ENCODE peak calls at places on chromosomes 1 and 21, in seven cellular contexts. L, M, H, E, V, W and D are unnamed samples.

GRCh38 chr1:184298321-184299052 is 88.3 kb upstream of the C1orf21 start:
- DNase-seq in W (no peak), V (no peak), M (no peak), E (no peak), L (peak; percentile 13), H (no peak), D (no peak)

GRCh38 chr1:109935451-109935900 is 24.8 kb downstream of the CSF1 start:
- DNase-seq in W (no peak), L (no peak), E (no peak), H (peak; percentile 10), M (no peak), V (no peak), D (no peak)

GRCh38 chr1:77536813-77537212 is 145.6 kb downstream of the ZZZ3 start:
- DNase-seq in H (no peak), E (peak; percentile 64), V (no peak), L (no peak), M (no peak), W (peak; percentile 97), D (no peak)

GRCh38 chr1:8015036-8015808 is 10.9 kb downstream of the ERRFI1 start:
- DNase-seq in W (no peak), E (peak; percentile 67), L (peak; percentile 13), H (peak; percentile 31), M (peak; percentile 77), V (peak; percentile 75), D (no peak)

GRCh38 chr1:41394918-41395598 is 33.8 kb downstream of the FOXO6 start:
- DNase-seq in H (no peak), W (no peak), E (no peak), V (no peak), M (peak; percentile 25), L (peak; percentile 66), D (no peak)

GRCh38 chr1:32872189-32872898 is 1.6 kb upstream of the FNDC5 start:
- DNase-seq in M (peak; percentile 39), L (peak; percentile 48), H (peak; percentile 68), W (no peak), V (peak; percentile 84), E (no peak), D (peak; percentile 19)

GRCh38 chr1:198173832-198174231 is 17.0 kb downstream of the NEK7 start:
- DNase-seq in M (no peak), W (no peak), E (no peak), V (no peak), L (no peak), H (no peak), D (no peak)

GRCh38 chr1:66353207-66353606 is 180.7 kb upstream of the SGIP1 start:
- DNase-seq in H (no peak), W (no peak), E (no peak), M (no peak), L (peak; percentile 64), V (no peak), D (no peak)

GRCh38 chr1:9711466-9712020 is 60.0 kb downstream of the PIK3CD start:
- DNase-seq in L (no peak), M (no peak), H (no peak), E (no peak), W (no peak), V (no peak), D (no peak)

GRCh38 chr21:31682625-31683024 is 23.1 kb downstream of the SOD1 start:
- DNase-seq in W (no peak), L (no peak), V (no peak), H (no peak), M (no peak), E (no peak), D (no peak)

GRCh38 chr1:231021540-231022031 is 18.5 kb downstream of the FAM89A start:
- DNase-seq in L (no peak), E (no peak), M (no peak), V (no peak), H (no peak), W (no peak), D (no peak)

GRCh38 chr21:34782666-34783365 is 114.0 kb downstream of the CLIC6 start:
- DNase-seq in M (no peak), E (no peak), W (no peak), V (no peak), H (no peak), L (no peak), D (no peak)

GRCh38 chr21:32283001-32283400 is 4.2 kb upstream of the MIS18A start:
- DNase-seq in V (no peak), L (no peak), E (no peak), M (no peak), H (no peak), W (no peak), D (no peak)

GRCh38 chr21:32004281-32004680 is 131.5 kb downstream of the HUNK start:
- DNase-seq in W (no peak), E (no peak), M (no peak), H (no peak), L (no peak), V (no peak), D (no peak)

GRCh38 chr1:154940880-154941228 is 4.3 kb upstream of the PMVK start:
- DNase-seq in L (no peak), E (no peak), H (no peak), V (no peak), M (no peak), W (no peak), D (no peak)

GRCh38 chr1:21834666-21835065 is 22.6 kb downstream of the LDLRAD2 start:
- DNase-seq in V (no peak), H (no peak), E (no peak), W (no peak), M (no peak), L (no peak), D (no peak)

GRCh38 chr1:33093004-33093403 is 12.1 kb downstream of the AZIN2 start:
- DNase-seq in E (no peak), V (no peak), W (no peak), M (no peak), L (no peak), H (no peak), D (no peak)

GRCh38 chr1:210754931-210755670 is 378.8 kb downstream of the KCNH1 start:
- DNase-seq in E (no peak), W (no peak), H (peak; percentile 78), M (no peak), L (peak; percentile 26), V (no peak), D (no peak)

GRCh38 chr1:187078321-187078720 is 249.6 kb downstream of the PLA2G4A start:
- DNase-seq in L (no peak), W (no peak), V (no peak), M (no peak), E (no peak), H (no peak), D (no peak)

GRCh38 chr1:228474507-228474906 is 12.7 kb upstream of the RNF187 start:
- DNase-seq in H (no peak), V (no peak), W (no peak), L (no peak), M (no peak), E (no peak), D (no peak)

GRCh38 chr1:48250572-48250971 is 28.1 kb downstream of the SLC5A9 start:
- DNase-seq in M (no peak), E (no peak), L (no peak), V (no peak), H (no peak), W (no peak), D (no peak)

GRCh38 chr1:152539901-152540300 is 25.6 kb downstream of the CRCT1 start:
- DNase-seq in W (no peak), H (no peak), L (no peak), M (no peak), V (no peak), E (no peak), D (no peak)

GRCh38 chr1:234642428-234642827 is 32.5 kb upstream of the IRF2BP2 start:
- DNase-seq in M (no peak), L (no peak), H (no peak), W (no peak), V (no peak), E (no peak), D (no peak)

GRCh38 chr1:40842201-40842600 is 20.0 kb downstream of the CITED4 start:
- DNase-seq in L (no peak), H (no peak), E (no peak), W (no peak), V (no peak), M (no peak), D (no peak)

GRCh38 chr21:26087223-26087918 is 83.2 kb downstream of the APP start:
- DNase-seq in M (no peak), E (no peak), V (no peak), W (no peak), H (no peak), L (no peak), D (no peak)

GRCh38 chr1:204902674-204903073 is 32.0 kb downstream of the NFASC start:
- DNase-seq in V (no peak), M (no peak), L (no peak), W (no peak), E (no peak), H (no peak), D (no peak)

GRCh38 chr1:236301080-236301957 is 19.6 kb upstream of the ERO1B start:
- DNase-seq in H (no peak), W (no peak), L (no peak), M (no peak), V (no peak), E (no peak), D (no peak)